ENCODE peak calls at places on chromosomes 7 and 10, in six cellular contexts. E is GM03348; Z is GM20000; I is GM23248; Y is CD4-positive, alpha-beta T cell; G is transverse colon. W is an unnamed sample.

GRCh38 chr7:17020250-17020649 is 138.5 kb upstream of the AGR3 start:
- DNase-seq in Y (no peak), G (no peak), I (no peak), E (no peak), Z (no peak), W (no peak)

GRCh38 chr7:463362-464176 is 56.1 kb downstream of the PDGFA start:
- DNase-seq in G (no peak), E (no peak), I (no peak), Z (no peak), Y (no peak), W (peak; percentile 41)

GRCh38 chr7:121153995-121154394 is 165.5 kb downstream of the CPED1 start:
- DNase-seq in E (no peak), I (peak; percentile 6), Z (no peak), G (no peak), Y (no peak), W (no peak)

GRCh38 chr10:129958686-129959543 is 5.2 kb downstream of the EBF3 start:
- DNase-seq in Y (no peak), I (no peak), E (no peak), Z (peak; percentile 49), G (no peak), W (no peak)

GRCh38 chr7:130901209-130901783 is 167.3 kb upstream of the KLF14 start:
- DNase-seq in E (peak; percentile 83), Z (no peak), I (peak; percentile 98), Y (no peak), G (peak; percentile 71), W (peak; percentile 71)

GRCh38 chr7:133130166-133130565 is 48.3 kb upstream of the CHCHD3 start:
- DNase-seq in E (no peak), I (no peak), Y (no peak), G (no peak), Z (no peak), W (no peak)

GRCh38 chr7:5704534-5704922 is 76.9 kb downstream of the RNF216 start:
- DNase-seq in I (peak; percentile 88), G (peak; percentile 79), Z (peak; percentile 61), E (peak; percentile 84), Y (peak; percentile 67), W (peak; percentile 91)

GRCh38 chr7:51340029-51340838 is 23.6 kb upstream of the COBL start:
- DNase-seq in G (no peak), Z (no peak), I (no peak), Y (no peak), E (no peak), W (no peak)

GRCh38 chr7:148883233-148884048 is 650 bp downstream of the EZH2 start:
- DNase-seq in Y (peak; percentile 23), E (peak; percentile 64), G (peak; percentile 41), Z (peak; percentile 68), I (peak; percentile 53), W (peak; percentile 71)

GRCh38 chr10:35643976-35644799 is 2.1 kb upstream of the FZD8 start:
- DNase-seq in G (peak; percentile 13), Y (no peak), I (peak; percentile 50), Z (no peak), E (peak; percentile 35), W (no peak)

GRCh38 chr7:142898377-142899235 is 13.1 kb upstream of the TRPV6 start:
- DNase-seq in I (no peak), G (no peak), E (no peak), Y (no peak), Z (no peak), W (no peak)

GRCh38 chr7:81111358-81111757 is 192.5 kb upstream of the SEMA3C start:
- DNase-seq in G (no peak), I (peak; percentile 84), Y (no peak), E (peak; percentile 74), Z (no peak), W (no peak)